ENCODE peak calls at places on chromosomes 7 and 10, in five cellular contexts. D is MM.1S, B is colonic mucosa, K is HepG2, Z is neuronal stem cell. A is an unnamed sample.

GRCh38 chr7:148334959-148335577 is 255.5 kb upstream of the C7orf33 start:
- DNase-seq in K (no peak), D (no peak), B (no peak), Z (peak; percentile 86), A (peak; percentile 66)

GRCh38 chr7:158805937-158806336 is 23.4 kb downstream of the ESYT2 start:
- DNase-seq in D (no peak), K (no peak), Z (no peak), B (no peak), A (no peak)

GRCh38 chr10:14585287-14586193 is 189.2 kb downstream of the FAM107B start:
- DNase-seq in K (peak; percentile 35), D (peak; percentile 27), B (no peak), Z (no peak), A (no peak)

GRCh38 chr7:21064698-21065648 is 278.3 kb upstream of the SP8 start:
- DNase-seq in K (peak; percentile 46), Z (no peak), D (no peak), B (no peak), A (no peak)

GRCh38 chr7:44796034-44796503 is 412 bp upstream of the PPIA start:
- DNase-seq in Z (no peak), B (no peak), D (peak; percentile 67), K (peak; percentile 53), A (no peak)

GRCh38 chr10:116271593-116272496 is 1.2 kb downstream of the GFRA1 start:
- DNase-seq in B (no peak), D (no peak), Z (peak; percentile 31), K (no peak), A (no peak)

GRCh38 chr7:107338080-107338479 is 131.8 kb upstream of the GPR22 start:
- DNase-seq in Z (no peak), K (no peak), B (no peak), D (no peak), A (no peak)

GRCh38 chr10:69481280-69481679 is 30.0 kb downstream of the TSPAN15 start:
- DNase-seq in Z (no peak), B (no peak), K (no peak), D (no peak), A (no peak)

GRCh38 chr10:88226027-88226690 is 357.0 kb downstream of the RNLS start:
- DNase-seq in D (no peak), K (no peak), Z (no peak), B (no peak), A (no peak)

GRCh38 chr10:84265378-84265777 is 20.5 kb downstream of the RGR start:
- DNase-seq in Z (no peak), K (no peak), B (no peak), D (no peak), A (no peak)

GRCh38 chr7:77479536-77480088 is 57.5 kb upstream of the PTPN12 start:
- DNase-seq in Z (no peak), B (no peak), D (no peak), K (peak; percentile 94), A (no peak)

GRCh38 chr7:2939193-2939885 is 95.2 kb upstream of the GNA12 start:
- DNase-seq in K (no peak), B (no peak), D (no peak), Z (no peak), A (no peak)

GRCh38 chr10:93261961-93262610 is 188.4 kb downstream of the CYP26A1 start:
- DNase-seq in Z (no peak), K (no peak), D (no peak), B (no peak), A (no peak)

GRCh38 chr10:86041116-86041515 is 325.5 kb downstream of the GRID1 start:
- DNase-seq in Z (no peak), K (no peak), B (no peak), D (no peak), A (no peak)

GRCh38 chr10:93376372-93377296 is 105.5 kb downstream of the MYOF start:
- DNase-seq in K (peak; percentile 69), D (peak; percentile 67), Z (peak; percentile 75), B (peak; percentile 75), A (no peak)

GRCh38 chr10:64430690-64431323 is 909.6 kb downstream of the REEP3 start:
- DNase-seq in D (no peak), Z (peak; percentile 59), B (peak; percentile 22), K (peak; percentile 5), A (no peak)

GRCh38 chr10:6598679-6599078 is 18.6 kb upstream of the PRKCQ start:
- DNase-seq in K (no peak), D (no peak), Z (no peak), B (no peak), A (no peak)

GRCh38 chr7:35694784-35695627 is at the start of gene HERPUD2:
- DNase-seq in Z (peak; percentile 87), D (peak; percentile 93), B (peak; percentile 97), K (peak; percentile 88), A (peak; percentile 44)

GRCh38 chr10:95693331-95693667 is 428 bp downstream of the TCTN3 start:
- DNase-seq in K (no peak), Z (peak; percentile 3), B (peak; percentile 22), D (peak; percentile 14), A (no peak)

GRCh38 chr7:139252451-139252850 is 21.4 kb downstream of the UBN2 start:
- DNase-seq in D (no peak), Z (no peak), K (no peak), B (no peak), A (no peak)

GRCh38 chr10:123149568-123150228 is 1.8 kb downstream of the HMX2 start:
- DNase-seq in B (peak; percentile 19), Z (peak; percentile 43), K (no peak), D (no peak), A (no peak)

GRCh38 chr7:40580776-40581175 is 446.0 kb downstream of the SUGCT start:
- DNase-seq in B (no peak), D (no peak), K (no peak), Z (no peak), A (no peak)

GRCh38 chr7:111108526-111108925 is 17.6 kb downstream of the LRRN3 start:
- DNase-seq in B (no peak), K (peak; percentile 4), Z (no peak), D (no peak), A (no peak)

GRCh38 chr7:137996386-137996851 is 5.5 kb downstream of the CREB3L2 start:
- DNase-seq in Z (no peak), D (no peak), K (no peak), B (no peak), A (no peak)
- H3K4me3 ChIP-seq in Z (no peak overlapping the region), D (no peak overlapping the region), K (no peak overlapping the region), B (no peak overlapping the region), A (peak overlapping the region; percentile 1)

GRCh38 chr7:98283887-98284222 is 2.4 kb downstream of the BRI3 start:
- DNase-seq in D (no peak), B (no peak), K (no peak), Z (no peak), A (no peak)
- H3K9ac ChIP-seq in D (no peak overlapping the region), B (peak overlapping the region; percentile 99), K (peak overlapping the region; percentile 89), Z (peak overlapping the region; percentile 44), A (no peak overlapping the region)

GRCh38 chr10:63264852-63265617 is 131.9 kb downstream of the NRBF2 start:
- DNase-seq in Z (no peak), B (peak; percentile 54), K (peak; percentile 44), D (peak; percentile 51), A (no peak)
- H3K4me3 ChIP-seq in Z (peak overlapping the region; percentile 58), B (peak overlapping the region; percentile 48), K (peak overlapping the region; percentile 79), D (peak overlapping the region; percentile 63), A (peak overlapping the region; percentile 85)

DNA sequence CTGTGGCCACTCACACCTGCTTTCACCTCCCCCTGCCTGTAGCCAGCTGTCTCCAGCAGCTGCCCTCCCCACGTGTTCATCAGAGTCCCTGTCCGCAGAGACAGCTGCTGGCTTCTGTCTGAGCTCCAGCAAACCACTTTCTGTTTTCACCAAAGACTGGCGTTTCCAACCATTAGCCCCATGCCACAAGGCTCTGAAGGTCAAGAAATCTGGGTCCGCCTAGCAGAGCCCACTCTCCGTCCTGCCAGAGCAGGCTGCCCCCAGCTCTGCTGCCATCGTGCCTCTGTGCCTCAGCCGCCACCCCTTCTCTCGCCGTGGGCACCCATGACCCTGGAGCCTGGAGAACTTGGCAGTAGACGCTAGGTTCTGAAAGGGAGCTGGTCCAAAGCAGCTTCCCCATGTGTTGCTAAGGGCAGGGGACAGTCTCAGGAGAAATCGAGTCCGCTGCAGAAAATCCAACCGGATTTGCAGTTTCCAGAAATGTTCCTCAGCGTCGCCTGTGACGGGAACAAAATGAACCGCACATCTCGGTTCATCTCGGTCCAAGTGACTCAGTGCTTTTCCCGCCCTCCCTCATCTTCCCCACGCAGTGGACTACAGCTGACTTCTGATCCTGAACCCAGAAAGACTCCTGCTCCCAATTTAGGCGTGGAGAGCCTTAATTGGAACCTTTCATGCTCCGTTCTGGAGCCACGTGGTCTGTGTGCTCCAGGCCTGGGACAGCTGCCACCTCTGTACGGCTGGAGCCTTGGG is 28.0 kb downstream of the TMEM120A start:
- DNase-seq in K (no peak), Z (no peak), D (peak; percentile 34), B (peak; percentile 42), A (no peak)
- H3K9ac ChIP-seq in K (no peak overlapping the region), Z (no peak overlapping the region), D (no peak overlapping the region), B (no peak overlapping the region), A (no peak overlapping the region)

GRCh38 chr7:155450558-155450827 is 7.4 kb upstream of the EN2 start:
- DNase-seq in Z (no peak), D (no peak), B (no peak), K (no peak), A (no peak)

GRCh38 chr7:155449880-155450557 is 7.9 kb upstream of the EN2 start:
- DNase-seq in K (no peak), D (no peak), Z (no peak), B (no peak), A (no peak)

GRCh38 chr7:155447603-155448002 is 10.3 kb upstream of the EN2 start:
- DNase-seq in B (no peak), D (no peak), K (no peak), Z (no peak), A (no peak)

GRCh38 chr7:155448632-155449007 is 9.3 kb upstream of the EN2 start:
- DNase-seq in K (no peak), D (no peak), B (no peak), Z (peak; percentile 29), A (no peak)

DNA sequence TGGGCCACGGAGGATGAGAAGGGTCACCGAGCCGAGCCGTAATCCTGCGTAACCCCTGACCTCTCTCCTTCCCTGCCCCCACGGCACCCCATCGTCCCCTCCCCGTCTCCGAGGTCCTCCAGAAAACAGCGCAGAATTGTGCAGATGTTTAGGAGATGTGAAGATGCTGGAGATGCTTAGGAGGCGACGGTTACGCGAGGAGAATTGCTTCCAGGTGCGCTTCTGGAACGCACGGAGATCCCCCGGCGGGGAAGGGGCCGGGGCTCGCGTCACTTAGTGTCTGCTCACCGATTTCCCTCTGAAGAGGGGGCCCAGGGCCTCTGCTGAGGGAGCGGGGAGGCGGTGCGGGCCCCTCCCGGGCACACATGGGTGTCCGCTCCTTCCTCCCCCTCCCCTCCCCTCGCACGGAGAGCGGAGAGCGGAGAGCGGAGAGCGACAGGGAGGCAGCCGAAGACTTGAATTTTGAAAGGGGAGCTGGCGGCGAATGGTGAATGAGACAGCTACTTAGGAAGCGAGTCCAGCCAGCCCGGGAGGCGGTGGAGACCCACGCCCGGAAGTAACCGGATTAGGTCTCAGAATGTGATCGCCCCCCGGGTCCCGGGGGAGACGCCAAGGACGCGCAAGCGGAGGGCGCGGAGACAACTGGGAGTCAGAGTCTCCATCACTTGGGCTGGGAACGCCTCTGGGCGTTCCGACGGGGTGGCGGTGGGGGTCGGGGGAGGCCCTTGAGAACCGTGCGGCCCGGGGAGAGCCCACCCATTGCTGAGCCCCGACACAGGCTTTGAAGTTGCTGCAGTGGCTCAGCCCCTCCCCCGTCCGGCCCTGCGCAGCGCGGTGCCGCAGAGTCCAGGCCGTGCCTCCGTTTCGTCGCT is 8.7 kb upstream of the EN2 start:
- DNase-seq in B (no peak), Z (peak; percentile 37), K (no peak), D (no peak), A (no peak)
- H3K4me3 ChIP-seq in B (no peak overlapping the region), Z (peak overlapping the region; percentile 27), K (no peak overlapping the region), D (no peak overlapping the region), A (peak overlapping the region; percentile 67)

GRCh38 chr10:77887631-77888355 is 38.8 kb downstream of the DLG5 start:
- DNase-seq in Z (no peak), K (peak; percentile 89), B (no peak), D (no peak), A (no peak)
- H3K9ac ChIP-seq in Z (no peak overlapping the region), K (peak overlapping the region; percentile 62), B (peak overlapping the region; percentile 28), D (no peak overlapping the region), A (peak overlapping the region; percentile 41)

A was measured in SK-N-MC.